ENCODE peak calls at places on chromosome 16, in ten cellular contexts. N, H, L, I, U, J, K, M, O and X are unnamed samples.

GRCh38 chr16:66188786-66189725 is 177.4 kb upstream of the CDH5 start:
- DNase-seq in I (no peak), U (no peak), O (no peak), L (peak; percentile 74), M (peak; percentile 19), H (peak; percentile 66), K (peak; percentile 81), J (no peak), N (no peak), X (no peak)

GRCh38 chr16:1192384-1193073 is 32.5 kb downstream of the TPSG1 start:
- DNase-seq in L (no peak), N (no peak), H (no peak), J (no peak), M (no peak), U (no peak), O (no peak), K (no peak), I (no peak), X (no peak)

GRCh38 chr16:49859139-49859947 is 3.4 kb upstream of the ZNF423 start:
- DNase-seq in K (no peak), U (no peak), M (peak; percentile 69), J (peak; percentile 55), N (no peak), O (peak; percentile 69), I (no peak), H (peak; percentile 56), L (no peak), X (no peak)

GRCh38 chr16:17395849-17396480 is 74.8 kb downstream of the XYLT1 start:
- DNase-seq in H (no peak), I (no peak), M (no peak), L (no peak), K (peak; percentile 40), O (no peak), U (no peak), N (no peak), J (no peak), X (peak; percentile 61)

GRCh38 chr16:58110590-58111330 is 18.4 kb downstream of the CFAP20 start:
- DNase-seq in J (peak; percentile 43), H (peak; percentile 15), M (no peak), K (no peak), I (no peak), L (peak; percentile 44), O (no peak), N (no peak), U (no peak), X (no peak)

GRCh38 chr16:4915226-4915761 is 21.7 kb downstream of the PPL start:
- DNase-seq in L (peak; percentile 96), K (peak; percentile 95), M (no peak), J (no peak), U (no peak), N (no peak), O (no peak), H (peak; percentile 81), I (no peak), X (no peak)

GRCh38 chr16:59249049-59249448 is 514.9 kb upstream of the GOT2 start:
- DNase-seq in I (no peak), H (no peak), M (peak; percentile 19), J (peak; percentile 20), O (no peak), L (no peak), K (no peak), N (no peak), U (no peak), X (no peak)

GRCh38 chr16:76081936-76082335 is 195.3 kb upstream of the CNTNAP4 start:
- DNase-seq in U (no peak), K (peak; percentile 1), L (no peak), M (no peak), J (no peak), N (no peak), H (no peak), I (no peak), O (no peak), X (no peak)

GRCh38 chr16:68492151-68492500 is 43.8 kb upstream of the SMPD3 start:
- DNase-seq in J (no peak), I (no peak), U (no peak), O (no peak), L (no peak), N (peak; percentile 64), K (no peak), M (no peak), H (no peak), X (no peak)

GRCh38 chr16:4570086-4570485 is 13.9 kb downstream of the C16orf96 start:
- DNase-seq in U (no peak), O (no peak), L (no peak), K (no peak), N (no peak), H (no peak), M (no peak), I (no peak), J (no peak), X (peak; percentile 23)

GRCh38 chr16:15961060-15961511 is 11.7 kb downstream of the ABCC1 start:
- DNase-seq in M (no peak), O (no peak), L (peak; percentile 68), N (no peak), J (no peak), H (no peak), I (no peak), U (no peak), K (peak; percentile 56), X (peak; percentile 34)

GRCh38 chr16:63466-63865 is 9.0 kb downstream of the RHBDF1 start:
- DNase-seq in I (peak; percentile 64), U (no peak), O (no peak), N (peak; percentile 65), J (no peak), M (no peak), K (no peak), H (no peak), L (no peak), X (no peak)

GRCh38 chr16:142405-142804 is 3.9 kb upstream of the NPRL3 start:
- DNase-seq in K (no peak), U (no peak), M (no peak), I (peak; percentile 39), N (peak; percentile 35), H (no peak), L (no peak), O (no peak), J (no peak), X (no peak)

GRCh38 chr16:80142940-80143339 is 397.9 kb upstream of the DYNLRB2 start:
- DNase-seq in J (no peak), U (no peak), I (no peak), L (no peak), H (no peak), M (no peak), K (no peak), N (no peak), O (no peak), X (no peak)

DNA sequence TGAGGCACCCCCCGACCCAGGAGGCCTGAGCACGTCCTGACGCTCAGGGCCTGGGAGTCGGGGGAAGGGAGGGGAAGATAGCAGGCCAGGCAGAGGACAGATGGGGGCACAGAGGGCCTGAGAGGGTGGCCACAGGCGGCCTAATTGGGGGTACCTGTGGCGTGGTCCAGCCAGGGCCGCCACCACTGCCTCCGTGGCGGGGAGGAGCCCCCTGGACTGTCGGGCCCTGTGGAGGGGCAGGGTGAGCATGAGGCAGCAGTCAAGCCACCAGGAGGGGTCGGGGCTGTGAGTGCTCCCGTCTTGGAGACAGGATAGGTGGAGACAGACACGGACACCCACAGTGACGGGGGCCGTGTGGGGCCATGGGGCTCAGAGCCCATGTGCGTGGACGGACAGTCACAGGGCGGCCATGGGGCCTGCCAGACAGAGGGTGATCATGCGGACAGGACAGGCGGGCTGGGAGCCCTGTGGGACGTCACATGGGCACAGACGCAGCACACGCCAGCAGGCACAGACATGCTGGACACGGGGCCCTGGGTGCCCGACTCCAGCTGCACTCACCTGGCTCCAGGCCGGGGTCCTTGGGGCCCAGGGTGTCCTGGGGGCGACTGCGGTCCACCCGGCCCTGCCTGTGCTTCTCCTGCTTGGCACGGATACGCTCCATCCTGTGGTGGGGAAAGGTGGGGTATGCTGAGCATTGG is 18.7 kb downstream of the CTU2 start:
- DNase-seq in K (no peak), L (no peak), U (no peak), O (no peak), H (no peak), I (no peak), J (no peak), N (no peak), M (no peak), X (no peak)
- H3K4me3 ChIP-seq in K (no peak overlapping the region), L (no peak overlapping the region), U (no peak overlapping the region), O (no peak overlapping the region), H (no peak overlapping the region), I (no peak overlapping the region), J (no peak overlapping the region), N (no peak overlapping the region), M (no peak overlapping the region), X (no peak overlapping the region)

GRCh38 chr16:22194707-22195444 is 11.2 kb upstream of the EEF2K start:
- DNase-seq in J (no peak), L (no peak), K (no peak), M (no peak), O (no peak), N (no peak), H (no peak), I (no peak), U (no peak), X (no peak)

GRCh38 chr16:22191089-22191965 is 14.8 kb upstream of the EEF2K start:
- DNase-seq in N (peak; percentile 100), J (peak; percentile 99), K (peak; percentile 98), U (peak; percentile 99), O (peak; percentile 100), L (peak; percentile 97), I (peak; percentile 99), M (peak; percentile 99), H (peak; percentile 100), X (peak; percentile 99)

GRCh38 chr16:22191966-22192260 is 14.2 kb upstream of the EEF2K start:
- DNase-seq in U (no peak), K (peak; percentile 52), J (peak; percentile 26), H (no peak), N (no peak), M (peak; percentile 39), O (peak; percentile 62), I (no peak), L (peak; percentile 17), X (no peak)

GRCh38 chr16:22192261-22193133 is 13.6 kb upstream of the EEF2K start:
- DNase-seq in L (peak; percentile 91), U (peak; percentile 39), O (peak; percentile 92), H (peak; percentile 97), M (peak; percentile 79), I (peak; percentile 82), K (peak; percentile 98), N (peak; percentile 90), J (peak; percentile 26), X (peak; percentile 75)

GRCh38 chr16:22193134-22193411 is 13.0 kb upstream of the EEF2K start:
- DNase-seq in O (no peak), L (no peak), H (no peak), U (no peak), J (no peak), I (no peak), K (no peak), M (no peak), N (no peak), X (no peak)
- H3K4me3 ChIP-seq in O (peak overlapping the region; percentile 84), L (no peak overlapping the region), H (peak overlapping the region; percentile 79), U (no peak overlapping the region), J (no peak overlapping the region), I (no peak overlapping the region), K (peak overlapping the region; percentile 19), M (no peak overlapping the region), N (no peak overlapping the region), X (no peak overlapping the region)

GRCh38 chr16:81817789-81818304 is 38.8 kb downstream of the PLCG2 start:
- DNase-seq in N (peak; percentile 88), M (no peak), U (no peak), I (no peak), L (no peak), O (no peak), K (no peak), J (no peak), H (no peak), X (no peak)
- H3K4me3 ChIP-seq in N (peak overlapping the region; percentile 51), M (no peak overlapping the region), U (no peak overlapping the region), I (no peak overlapping the region), L (no peak overlapping the region), O (no peak overlapping the region), K (no peak overlapping the region), J (no peak overlapping the region), H (no peak overlapping the region), X (no peak overlapping the region)

GRCh38 chr16:89712476-89712805 is 8.3 kb downstream of the VPS9D1 start:
- DNase-seq in I (no peak), N (no peak), H (no peak), O (no peak), J (no peak), U (no peak), M (peak; percentile 17), L (peak; percentile 28), K (no peak), X (no peak)
- H3K4me3 ChIP-seq in I (peak overlapping the region; percentile 17), N (peak overlapping the region; percentile 71), H (no peak overlapping the region), O (no peak overlapping the region), J (peak overlapping the region; percentile 34), U (peak overlapping the region; percentile 41), M (peak overlapping the region; percentile 23), L (no peak overlapping the region), K (peak overlapping the region; percentile 68), X (peak overlapping the region; percentile 12)